ENCODE peak calls at places on chromosomes 5 and 9, in ten cellular contexts. P is choroid plexus epithelial cell; J is left lung; F is cardiac muscle cell; U is mucosa of descending colon; Q is GM12878; I is CD8-positive, alpha-beta T cell; T is fibroblast of pulmonary artery; W is tibial artery; V is A549. O is an unnamed sample.

GRCh38 chr5:6446626-6447309 is 1.9 kb upstream of the UBE2QL1 start:
- DNase-seq in U (no peak), I (no peak), W (no peak), J (no peak), Q (no peak), F (peak; percentile 11), T (no peak), P (peak; percentile 6), V (no peak), O (no peak)

GRCh38 chr5:1767524-1768282 is 31.9 kb downstream of the MRPL36 start:
- DNase-seq in J (peak; percentile 67), P (no peak), Q (no peak), U (no peak), V (no peak), I (no peak), F (no peak), W (no peak), T (no peak), O (no peak)

GRCh38 chr9:81522721-81523551 is 166.4 kb downstream of the TLE1 start:
- DNase-seq in I (no peak), Q (no peak), J (no peak), W (no peak), P (peak; percentile 83), T (peak; percentile 80), V (peak; percentile 25), F (peak; percentile 35), U (no peak), O (peak; percentile 73)

GRCh38 chr5:142512041-142512679 is 173.7 kb downstream of the FGF1 start:
- DNase-seq in F (no peak), W (peak; percentile 70), J (no peak), T (peak; percentile 35), Q (no peak), V (no peak), I (no peak), U (no peak), P (peak; percentile 87), O (peak; percentile 73)

GRCh38 chr5:60960591-60960990 is 15.6 kb downstream of the NDUFAF2 start:
- DNase-seq in P (peak; percentile 63), J (no peak), F (peak; percentile 5), I (no peak), V (no peak), W (no peak), U (no peak), Q (no peak), T (peak; percentile 50), O (peak; percentile 14)

GRCh38 chr5:2891781-2892180 is 140.3 kb upstream of the IRX2 start:
- DNase-seq in I (no peak), T (no peak), U (no peak), W (no peak), Q (no peak), F (no peak), J (no peak), V (no peak), P (no peak), O (no peak)

GRCh38 chr9:130234340-130235260 is 31.0 kb upstream of the HMCN2 start:
- DNase-seq in J (no peak), T (peak; percentile 17), U (no peak), F (no peak), P (peak; percentile 55), Q (no peak), W (no peak), I (no peak), V (no peak), O (no peak)

GRCh38 chr9:37730256-37730655 is 23.3 kb upstream of the TRMT10B start:
- DNase-seq in I (no peak), U (no peak), V (no peak), P (peak; percentile 4), Q (no peak), T (no peak), J (no peak), F (no peak), W (no peak), O (peak; percentile 16)

GRCh38 chr9:104280216-104280585 is 186.1 kb downstream of the SMC2 start:
- DNase-seq in V (no peak), F (no peak), T (peak; percentile 21), Q (no peak), J (no peak), P (peak; percentile 33), W (no peak), I (no peak), U (no peak), O (peak; percentile 11)

GRCh38 chr5:179378441-179379271 is 33.4 kb upstream of the ADAMTS2 start:
- DNase-seq in V (no peak), T (peak; percentile 66), F (no peak), J (no peak), U (no peak), P (peak; percentile 79), W (no peak), I (no peak), Q (no peak), O (peak; percentile 82)

GRCh38 chr5:79011869-79012268 is 26.8 kb upstream of the ARSB start:
- DNase-seq in I (no peak), T (no peak), Q (no peak), F (no peak), P (no peak), V (no peak), U (no peak), J (no peak), W (no peak), O (no peak)

GRCh38 chr5:113043491-113043931 is 66.9 kb downstream of the DCP2 start:
- DNase-seq in U (no peak), W (no peak), V (no peak), F (peak; percentile 60), Q (no peak), I (peak; percentile 34), T (peak; percentile 41), P (no peak), J (no peak), O (peak; percentile 37)

GRCh38 chr5:122300968-122301367 is 11.1 kb upstream of the SNCAIP start:
- DNase-seq in V (no peak), F (no peak), P (no peak), I (no peak), Q (no peak), W (no peak), U (no peak), J (no peak), T (no peak), O (no peak)

GRCh38 chr5:132243366-132243977 is 14.0 kb upstream of the PDLIM4 start:
- DNase-seq in J (no peak), P (no peak), I (no peak), V (no peak), Q (no peak), F (no peak), U (no peak), W (no peak), T (no peak), O (no peak)

GRCh38 chr5:57986746-57987145 is 473.1 kb downstream of the PLK2 start:
- DNase-seq in J (no peak), P (peak; percentile 16), W (peak; percentile 19), Q (no peak), T (peak; percentile 58), I (no peak), U (no peak), V (no peak), F (no peak), O (peak; percentile 43)

DNA sequence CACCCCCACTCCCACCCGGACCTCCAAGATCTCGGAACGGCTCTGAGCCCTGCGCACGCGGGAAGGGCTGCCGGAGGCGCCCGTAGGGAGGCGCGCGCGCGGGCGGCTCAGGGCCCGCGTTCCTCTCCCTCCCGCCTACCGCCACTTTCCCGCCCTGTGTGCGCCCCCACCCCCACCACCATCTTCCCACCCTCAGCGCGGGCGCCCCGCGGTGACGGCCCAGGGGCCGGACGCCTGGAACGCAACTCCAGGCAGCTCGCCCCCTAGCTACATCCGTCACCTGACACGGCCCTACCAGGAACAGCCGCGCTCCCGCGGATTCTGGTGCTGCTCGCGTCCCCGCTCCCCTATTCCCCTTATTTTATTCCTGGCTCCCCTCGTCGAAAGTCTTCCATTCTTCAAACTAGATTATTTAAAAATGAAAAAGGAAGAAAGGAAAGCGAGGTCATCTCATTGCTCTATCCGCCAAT is at the start of gene CDKN2B-AS1:
- DNase-seq in P (peak; percentile 83), U (peak; percentile 69), J (peak; percentile 87), I (peak; percentile 30), F (peak; percentile 51), T (peak; percentile 73), Q (no peak), V (no peak), W (peak; percentile 47), O (peak; percentile 62)
- TF ChIP-seq CTCF in P (no peak), U (no peak), J (no peak), I (no peak), F (no peak), T (no peak), Q (peak; percentile 4), V (no peak), W (no peak), O (peak; percentile 12)

GRCh38 chr9:4855861-4856260 is 63.1 kb downstream of the RCL1 start:
- DNase-seq in W (peak; percentile 71), J (no peak), T (no peak), Q (no peak), I (no peak), P (peak; percentile 62), U (no peak), F (no peak), V (no peak), O (peak; percentile 67)
- H3K4me3 ChIP-seq in W (no peak overlapping the region), J (no peak overlapping the region), T (no peak overlapping the region), Q (no peak overlapping the region), I (no peak overlapping the region), P (no peak overlapping the region), U (no peak overlapping the region), F (no peak overlapping the region), V (no peak overlapping the region), O (no peak overlapping the region)

GRCh38 chr5:140261403-140262171 is 41.3 kb downstream of the PFDN1 start:
- DNase-seq in U (peak; percentile 60), J (no peak), W (peak; percentile 79), V (peak; percentile 93), P (peak; percentile 94), Q (no peak), T (peak; percentile 86), F (peak; percentile 48), I (no peak), O (peak; percentile 85)
- TF ChIP-seq CTCF in U (no peak), J (no peak), W (no peak), V (no peak), P (peak; percentile 26), Q (no peak), T (peak; percentile 18), F (peak; percentile 24), I (no peak), O (peak; percentile 32)

GRCh38 chr5:43191740-43192557 is at the start of gene NIM1K:
- DNase-seq in W (peak; percentile 38), I (peak; percentile 17), J (peak; percentile 89), F (peak; percentile 89), Q (no peak), P (peak; percentile 31), V (peak; percentile 38), T (peak; percentile 37), U (peak; percentile 62), O (peak; percentile 36)

GRCh38 chr5:43192558-43193170 is 639 bp downstream of the NIM1K start:
- DNase-seq in U (peak; percentile 33), J (peak; percentile 83), I (peak; percentile 10), W (no peak), V (no peak), Q (no peak), P (peak; percentile 57), T (peak; percentile 29), F (peak; percentile 32), O (peak; percentile 37)

GRCh38 chr5:43193171-43193951 is 1.3 kb downstream of the NIM1K start:
- DNase-seq in F (no peak), W (no peak), V (peak; percentile 76), U (no peak), T (peak; percentile 95), J (no peak), Q (no peak), P (peak; percentile 96), I (peak; percentile 10), O (peak; percentile 94)

GRCh38 chr5:43195670-43196265 is 3.7 kb downstream of the NIM1K start:
- DNase-seq in U (no peak), J (no peak), T (no peak), F (no peak), V (no peak), Q (no peak), W (no peak), I (no peak), P (no peak), O (no peak)

GRCh38 chr5:43193952-43194321 is 1.9 kb downstream of the NIM1K start:
- DNase-seq in V (no peak), I (no peak), U (no peak), W (no peak), Q (no peak), T (no peak), P (no peak), J (no peak), F (no peak), O (no peak)
- H3K4me3 ChIP-seq in V (peak overlapping the region; percentile 61), I (no peak overlapping the region), U (no peak overlapping the region), W (no peak overlapping the region), Q (no peak overlapping the region), T (peak overlapping the region; percentile 54), P (no peak overlapping the region), J (peak overlapping the region; percentile 54), F (no peak overlapping the region), O (peak overlapping the region; percentile 63)